ENCODE peak calls at places on chromosome 11, in seven cellular contexts. C, S, I, O, B, D and M are unnamed samples.
A peak's percentile ranks its signal among the peaks of the same experiment; 100 is the strongest.

GRCh38 chr11:105000797-105001196 is 22.2 kb downstream of the CASP5 start:
- DNase-seq in C (peak; percentile 50), S (no peak), I (no peak), O (peak; percentile 15), B (peak; percentile 33), D (no peak), M (peak; percentile 44)

GRCh38 chr11:73077454-73077853 is 64.7 kb downstream of the FCHSD2 start:
- DNase-seq in C (no peak), S (no peak), I (no peak), O (peak; percentile 49), B (no peak), D (no peak), M (no peak)

GRCh38 chr11:75400110-75400865 is 970 bp downstream of the RPS3 start:
- DNase-seq in C (no peak), S (no peak), I (no peak), O (peak; percentile 45), B (no peak), D (no peak), M (no peak)

GRCh38 chr11:46903846-46904245 is 14.5 kb downstream of the LRP4 start:
- DNase-seq in C (no peak), S (no peak), I (no peak), O (no peak), B (peak; percentile 59), D (peak; percentile 82), M (peak; percentile 77)

GRCh38 chr11:4851033-4851432 is 2.0 kb upstream of the OR51S1 start:
- DNase-seq in C (no peak), S (no peak), I (no peak), O (no peak), B (no peak), D (no peak), M (no peak)

GRCh38 chr11:45974806-45975205 is 52.4 kb downstream of the LARGE2 start:
- DNase-seq in C (no peak), S (no peak), I (no peak), O (no peak), B (no peak), D (no peak), M (no peak)

GRCh38 chr11:29564501-29564900 is 452.3 kb downstream of the KCNA4 start:
- DNase-seq in C (no peak), S (no peak), I (no peak), O (no peak), B (no peak), D (no peak), M (no peak)

GRCh38 chr11:118200901-118201680 is 23.7 kb downstream of the JAML start:
- DNase-seq in C (no peak), S (no peak), I (no peak), O (no peak), B (no peak), D (no peak), M (no peak)

GRCh38 chr11:2557381-2557780 is 112.6 kb downstream of the KCNQ1 start:
- DNase-seq in C (peak; percentile 17), S (no peak), I (no peak), O (no peak), B (no peak), D (no peak), M (peak; percentile 1)

GRCh38 chr11:123338266-123338800 is 91.7 kb upstream of the GRAMD1B start:
- DNase-seq in C (no peak), S (no peak), I (no peak), O (peak; percentile 6), B (no peak), D (no peak), M (no peak)

GRCh38 chr11:79919340-79919739 is 478.5 kb upstream of the TENM4 start:
- DNase-seq in C (no peak), S (no peak), I (no peak), O (no peak), B (no peak), D (no peak), M (no peak)

GRCh38 chr11:114082767-114083181 is 23.3 kb downstream of the ZBTB16 start:
- DNase-seq in C (peak; percentile 60), S (no peak), I (no peak), O (no peak), B (no peak), D (no peak), M (peak; percentile 70)

GRCh38 chr11:20162824-20163777 is 2.8 kb upstream of the DBX1 start:
- DNase-seq in C (no peak), S (no peak), I (no peak), O (peak; percentile 53), B (peak; percentile 85), D (peak; percentile 27), M (no peak)

GRCh38 chr11:105155679-105156078 is 16.1 kb upstream of the CARD18 start:
- DNase-seq in C (no peak), S (no peak), I (no peak), O (no peak), B (peak; percentile 12), D (no peak), M (no peak)

GRCh38 chr11:114124601-114125144 is 65.2 kb downstream of the ZBTB16 start:
- DNase-seq in C (no peak), S (no peak), I (no peak), O (no peak), B (no peak), D (no peak), M (no peak)

GRCh38 chr11:120135838-120136237 is 2.1 kb downstream of the TRIM29 start:
- DNase-seq in C (peak; percentile 8), S (no peak), I (no peak), O (no peak), B (no peak), D (no peak), M (no peak)

GRCh38 chr11:64865286-64866172 is 12.9 kb downstream of the EHD1 start:
- DNase-seq in C (no peak), S (no peak), I (no peak), O (peak; percentile 91), B (no peak), D (no peak), M (no peak)

GRCh38 chr11:26753738-26754504 is 32.1 kb upstream of the SLC5A12 start:
- DNase-seq in C (no peak), S (no peak), I (no peak), O (peak; percentile 62), B (peak; percentile 79), D (peak; percentile 13), M (peak; percentile 40)

GRCh38 chr11:130865091-130865771 is 51.0 kb downstream of the SNX19 start:
- DNase-seq in C (no peak), S (no peak), I (no peak), O (no peak), B (peak; percentile 22), D (no peak), M (peak; percentile 73)

GRCh38 chr11:64713031-64713780 is 9.8 kb downstream of the NRXN2 start:
- DNase-seq in C (peak; percentile 60), S (no peak), I (no peak), O (no peak), B (peak; percentile 82), D (peak; percentile 16), M (no peak)

GRCh38 chr11:83087035-83087434 is 15.3 kb upstream of the RAB30 start:
- DNase-seq in C (no peak), S (no peak), I (no peak), O (peak; percentile 44), B (no peak), D (peak; percentile 78), M (no peak)

GRCh38 chr11:2521081-2521480 is 76.3 kb downstream of the KCNQ1 start:
- DNase-seq in C (peak; percentile 26), S (no peak), I (no peak), O (no peak), B (peak; percentile 1), D (no peak), M (peak; percentile 15)

GRCh38 chr11:75561426-75562047 is 516 bp upstream of the SERPINH1 start:
- DNase-seq in C (no peak), S (no peak), I (no peak), O (no peak), B (no peak), D (no peak), M (peak; percentile 30)

GRCh38 chr11:12112731-12113130 is 2.3 kb downstream of the MICAL2 start:
- DNase-seq in C (no peak), S (no peak), I (no peak), O (no peak), B (no peak), D (no peak), M (no peak)

GRCh38 chr11:94219771-94220170 is 84.6 kb upstream of the IZUMO1R start:
- DNase-seq in C (no peak), S (no peak), I (no peak), O (no peak), B (no peak), D (no peak), M (no peak)

GRCh38 chr11:75476716-75477613 is 44.0 kb upstream of the KLHL35 start:
- DNase-seq in C (peak; percentile 50), S (no peak), I (no peak), O (no peak), B (no peak), D (peak; percentile 71), M (peak; percentile 68)

GRCh38 chr11:37946155-37946766 is 1348.2 kb upstream of the RAG2 start:
- DNase-seq in C (no peak), S (no peak), I (no peak), O (peak; percentile 40), B (peak; percentile 60), D (no peak), M (no peak)

GRCh38 chr11:64013141-64013896 is 22.4 kb upstream of the FLRT1 start:
- DNase-seq in C (no peak), S (no peak), I (no peak), O (no peak), B (no peak), D (no peak), M (no peak)

GRCh38 chr11:1983601-1983961 is 14.1 kb downstream of the H19 start:
- DNase-seq in C (peak; percentile 10), S (no peak), I (no peak), O (no peak), B (no peak), D (no peak), M (peak; percentile 24)

GRCh38 chr11:7642747-7643146 is 30.6 kb downstream of the CYB5R2 start:
- DNase-seq in C (no peak), S (no peak), I (no peak), O (no peak), B (no peak), D (no peak), M (no peak)

GRCh38 chr11:128904872-128905344 is 13.8 kb downstream of the KCNJ5 start:
- DNase-seq in C (peak; percentile 65), S (no peak), I (no peak), O (no peak), B (peak; percentile 63), D (no peak), M (peak; percentile 60)

GRCh38 chr11:68524681-68525080 is 64.1 kb downstream of the PPP6R3 start:
- DNase-seq in C (no peak), S (no peak), I (no peak), O (no peak), B (no peak), D (no peak), M (no peak)

GRCh38 chr11:14835491-14836105 is 56.4 kb downstream of the CYP2R1 start:
- DNase-seq in C (no peak), S (no peak), I (no peak), O (no peak), B (no peak), D (no peak), M (no peak)